ENCODE peak calls at places on chromosome 3, in four cellular contexts. G is CD8-positive, alpha-beta T cell; K is upper lobe of right lung; U is hepatocyte. X is an unnamed sample.

GRCh38 chr3:135197246-135197645 is 402.2 kb downstream of the EPHB1 start:
- DNase-seq in U (no peak), G (no peak), K (no peak), X (no peak)

GRCh38 chr3:177483182-177483967 is 286.1 kb upstream of the TBL1XR1 start:
- DNase-seq in G (no peak), U (peak; percentile 17), K (no peak), X (peak; percentile 28)

GRCh38 chr3:37855363-37855970 is 6.2 kb upstream of the CTDSPL start:
- DNase-seq in U (peak; percentile 88), G (peak; percentile 68), K (peak; percentile 90), X (peak; percentile 88)

GRCh38 chr3:171055336-171056178 is 29.0 kb upstream of the SLC2A2 start:
- DNase-seq in K (no peak), U (peak; percentile 26), G (no peak), X (no peak)

GRCh38 chr3:134904333-134904771 is 109.3 kb downstream of the EPHB1 start:
- DNase-seq in K (no peak), G (no peak), U (no peak), X (no peak)

GRCh38 chr3:129352045-129352444 is 73.4 kb downstream of the HMCES start:
- DNase-seq in U (no peak), K (no peak), G (no peak), X (no peak)

GRCh38 chr3:122214718-122215117 is 31.2 kb downstream of the CASR start:
- DNase-seq in U (no peak), K (no peak), G (no peak), X (no peak)

GRCh38 chr3:12180218-12180617 is 21.5 kb upstream of the TIMP4 start:
- DNase-seq in K (peak; percentile 89), U (no peak), G (no peak), X (peak; percentile 69)

GRCh38 chr3:106034313-106034712 is 165.5 kb upstream of the CBLB start:
- DNase-seq in U (no peak), K (no peak), G (no peak), X (no peak)

GRCh38 chr3:45599424-45599886 is 4.9 kb downstream of the LIMD1 start:
- DNase-seq in U (no peak), K (no peak), G (no peak), X (peak; percentile 51)
- H3K4me1 ChIP-seq in U (peaks cover 30% of the 10 kb centered on the region), K (peaks cover 69% of the 10 kb centered on the region), G (peaks cover 51% of the 10 kb centered on the region), X (peaks cover 71% of the 10 kb centered on the region)

GRCh38 chr3:19541284-19541683 is 392.7 kb downstream of the EFHB start:
- DNase-seq in U (no peak), K (no peak), G (no peak), X (no peak)
- H3K4me1 ChIP-seq in U (no peaks in the 10 kb centered on the region), K (no peaks in the 10 kb centered on the region), G (no peaks in the 10 kb centered on the region), X (no peaks in the 10 kb centered on the region)

GRCh38 chr3:172099495-172099808 is 60.1 kb downstream of the FNDC3B start:
- DNase-seq in U (no peak), K (no peak), G (no peak), X (no peak)

GRCh38 chr3:172098698-172099494 is 59.5 kb downstream of the FNDC3B start:
- DNase-seq in K (no peak), G (no peak), U (no peak), X (no peak)

GRCh38 chr3:172097585-172097984 is 58.2 kb downstream of the FNDC3B start:
- DNase-seq in K (no peak), U (no peak), G (no peak), X (no peak)

GRCh38 chr3:172094621-172095557 is 55.5 kb downstream of the FNDC3B start:
- DNase-seq in G (no peak), K (no peak), U (no peak), X (peak; percentile 49)

DNA sequence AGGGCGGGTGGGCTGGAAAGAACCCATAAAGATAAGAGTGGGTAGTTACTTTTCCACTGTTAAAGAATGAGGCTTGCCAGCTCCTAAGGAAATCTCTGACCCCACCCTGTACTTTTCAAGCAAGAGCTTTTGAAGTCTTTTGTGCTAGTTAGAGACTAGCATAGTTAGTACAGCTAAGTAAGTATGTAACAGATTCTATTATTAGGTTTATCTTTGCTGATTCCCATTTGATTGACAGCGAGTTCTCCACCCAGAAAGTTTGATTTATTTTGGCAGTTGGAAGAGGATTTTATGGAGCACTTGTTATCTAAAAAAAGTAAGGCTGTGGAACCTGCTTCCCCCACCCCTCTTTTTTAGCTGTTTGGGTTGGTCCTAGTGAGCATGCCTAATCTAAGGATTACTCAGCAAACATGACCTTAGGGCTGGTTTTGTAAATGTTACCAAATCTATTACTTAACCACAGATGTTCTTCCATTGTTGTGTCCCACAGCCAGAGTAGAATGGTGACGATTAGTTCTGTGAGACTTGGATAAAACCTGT is 57.6 kb downstream of the FNDC3B start:
- DNase-seq in G (no peak), U (peak; percentile 24), K (no peak), X (no peak)
- H3K4me1 ChIP-seq in G (peaks cover 33% of the 10 kb centered on the region), U (peaks cover 33% of the 10 kb centered on the region), K (peaks cover 51% of the 10 kb centered on the region), X (peaks cover 34% of the 10 kb centered on the region)

GRCh38 chr3:15331606-15332404 is 581 bp downstream of the SH3BP5 start:
- DNase-seq in G (peak; percentile 28), U (no peak), K (peak; percentile 78), X (peak; percentile 46)

GRCh38 chr3:15330031-15330596 is 2.3 kb downstream of the SH3BP5 start:
- DNase-seq in G (no peak), K (no peak), U (peak; percentile 40), X (peak; percentile 41)

GRCh38 chr3:15331072-15331605 is 1.2 kb downstream of the SH3BP5 start:
- DNase-seq in K (no peak), G (no peak), U (no peak), X (no peak)

GRCh38 chr3:15327941-15328340 is 4.4 kb downstream of the SH3BP5 start:
- DNase-seq in U (no peak), K (no peak), G (peak; percentile 39), X (peak; percentile 62)

DNA sequence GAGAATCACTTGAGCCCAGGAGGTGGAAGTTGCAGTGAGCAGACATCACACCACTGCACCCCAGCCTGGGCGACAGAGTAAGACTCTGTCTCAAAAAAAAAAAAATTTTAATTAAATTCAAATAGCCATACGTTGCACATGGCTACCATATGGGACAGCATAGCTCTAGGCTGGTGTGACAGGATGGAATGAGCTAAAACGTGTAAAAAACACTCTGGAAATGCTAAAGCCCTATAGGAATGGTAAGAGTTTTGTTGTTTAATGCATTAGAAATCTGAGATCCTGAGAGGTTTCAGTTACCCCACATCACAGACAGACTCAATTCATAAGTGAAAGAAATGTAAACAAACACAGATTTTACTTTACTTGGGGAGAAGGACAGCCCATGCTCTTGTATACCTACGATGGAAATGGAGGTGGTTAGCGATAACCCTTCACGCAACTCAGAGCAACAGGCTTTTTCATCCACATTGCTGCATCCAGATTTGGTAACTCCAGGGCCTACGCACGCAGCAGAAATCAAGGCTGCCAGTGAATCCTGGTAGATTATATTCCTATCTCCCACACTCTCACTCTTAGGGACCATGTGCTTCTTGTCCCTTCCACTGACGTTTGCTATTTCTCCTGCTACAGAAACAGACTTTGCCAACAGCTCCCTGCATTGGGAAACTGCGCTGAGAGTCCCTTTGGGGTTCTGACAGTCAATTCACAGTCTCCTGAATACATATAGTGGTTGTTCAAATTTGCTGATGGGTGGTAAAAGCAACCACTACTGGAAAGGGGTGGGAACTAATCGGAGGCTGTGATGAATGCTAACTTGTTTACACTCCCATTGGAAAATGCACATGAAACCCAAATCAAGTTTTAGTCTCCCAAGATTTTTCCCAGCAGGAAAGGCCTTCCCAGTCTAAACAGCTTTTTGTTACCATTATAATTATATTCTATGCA is 3.1 kb downstream of the SH3BP5 start:
- DNase-seq in G (no peak), K (no peak), U (no peak), X (no peak)
- H3K4me1 ChIP-seq in G (peaks cover 37% of the 10 kb centered on the region), K (peaks cover 38% of the 10 kb centered on the region), U (peaks cover 39% of the 10 kb centered on the region), X (peaks cover 20% of the 10 kb centered on the region)

DNA sequence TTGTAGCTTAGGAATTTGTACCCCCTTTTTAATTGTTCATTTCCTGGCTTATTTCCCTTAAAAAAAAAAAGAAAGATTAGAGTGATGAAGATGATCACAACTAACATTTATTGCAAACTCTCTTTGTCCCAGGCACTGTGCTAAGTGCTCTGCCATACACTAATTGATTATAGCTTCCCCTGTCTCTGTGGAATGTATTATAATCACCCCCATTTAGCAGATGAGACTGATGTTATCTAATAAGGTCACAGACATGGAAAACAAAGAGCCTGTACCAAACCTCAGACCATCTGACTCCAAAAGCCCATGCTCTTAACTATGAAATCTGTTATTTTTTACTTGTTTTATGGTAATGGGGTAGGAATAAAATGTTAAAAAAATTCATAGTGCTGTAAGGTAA is 53.1 kb downstream of the TRAK1 start:
- DNase-seq in U (no peak), G (no peak), K (no peak), X (no peak)
- H3K4me1 ChIP-seq in U (peaks cover under 1% of the 10 kb centered on the region), G (no peaks in the 10 kb centered on the region), K (no peaks in the 10 kb centered on the region), X (peaks cover 5% of the 10 kb centered on the region)

GRCh38 chr3:127422663-127423375 is 135.0 kb upstream of the PRR20G start:
- DNase-seq in U (no peak), K (no peak), G (no peak), X (no peak)
- H3K4me1 ChIP-seq in U (no peaks in the 10 kb centered on the region), K (no peaks in the 10 kb centered on the region), G (no peaks in the 10 kb centered on the region), X (no peaks in the 10 kb centered on the region)

GRCh38 chr3:141057436-141057835 is 6.3 kb downstream of the SPSB4 start:
- DNase-seq in G (no peak), K (no peak), U (no peak), X (no peak)
- H3K4me1 ChIP-seq in G (no peaks in the 10 kb centered on the region), K (no peaks in the 10 kb centered on the region), U (peaks cover 9% of the 10 kb centered on the region), X (peaks cover 5% of the 10 kb centered on the region)

GRCh38 chr3:54358327-54358726 is 236.0 kb downstream of the CACNA2D3 start:
- DNase-seq in K (no peak), G (no peak), U (no peak), X (no peak)
- H3K4me1 ChIP-seq in K (no peaks in the 10 kb centered on the region), G (no peaks in the 10 kb centered on the region), U (peaks cover 16% of the 10 kb centered on the region), X (no peaks in the 10 kb centered on the region)

GRCh38 chr3:98979296-98979695 is 77.8 kb upstream of the DCBLD2 start:
- DNase-seq in U (no peak), K (no peak), G (no peak), X (no peak)
- H3K4me1 ChIP-seq in U (no peaks in the 10 kb centered on the region), K (no peaks in the 10 kb centered on the region), G (no peaks in the 10 kb centered on the region), X (no peaks in the 10 kb centered on the region)

X was measured in transverse colon.